ENCODE peak calls at places on chromosomes 11 and 22, in four cellular contexts. One of them, this sample, is unnamed.

GRCh38 chr22:39808087-39808486 is 85.5 kb downstream of the ENTHD1 start:
- DNase-seq in effector memory CD4-positive, alpha-beta T cell: no peak
- DNase-seq in activated CD4-positive, alpha-beta T cell treated with anti-CD3 and anti-CD28 coated beads, Interleukin-2, amount 50 U/mL, for 4 hours: peak; percentile 11
- DNase-seq in GM12892: no peak
- DNase-seq in this sample: no peak

GRCh38 chr11:114166897-114167323 is 107.4 kb downstream of the ZBTB16 start:
- DNase-seq in GM12892: no peak
- DNase-seq in effector memory CD4-positive, alpha-beta T cell: no peak
- DNase-seq in activated CD4-positive, alpha-beta T cell treated with anti-CD3 and anti-CD28 coated beads, Interleukin-2, amount 50 U/mL, for 4 hours: no peak
- DNase-seq in this sample: peak; percentile 15

GRCh38 chr11:91837649-91838330 is 386.8 kb upstream of the FAT3 start:
- DNase-seq in activated CD4-positive, alpha-beta T cell treated with anti-CD3 and anti-CD28 coated beads, Interleukin-2, amount 50 U/mL, for 4 hours: no peak
- DNase-seq in effector memory CD4-positive, alpha-beta T cell: no peak
- DNase-seq in GM12892: no peak
- DNase-seq in this sample: no peak

GRCh38 chr11:128472128-128473110 is 114.9 kb downstream of the ETS1 start:
- DNase-seq in effector memory CD4-positive, alpha-beta T cell: peak; percentile 43
- DNase-seq in GM12892: no peak
- DNase-seq in activated CD4-positive, alpha-beta T cell treated with anti-CD3 and anti-CD28 coated beads, Interleukin-2, amount 50 U/mL, for 4 hours: peak; percentile 38
- DNase-seq in this sample: no peak

GRCh38 chr22:23047265-23047664 is 23.1 kb upstream of the GNAZ start:
- DNase-seq in effector memory CD4-positive, alpha-beta T cell: no peak
- DNase-seq in activated CD4-positive, alpha-beta T cell treated with anti-CD3 and anti-CD28 coated beads, Interleukin-2, amount 50 U/mL, for 4 hours: no peak
- DNase-seq in GM12892: no peak
- DNase-seq in this sample: no peak

GRCh38 chr11:78514922-78515502 is 59.7 kb downstream of the NARS2 start:
- DNase-seq in GM12892: no peak
- DNase-seq in activated CD4-positive, alpha-beta T cell treated with anti-CD3 and anti-CD28 coated beads, Interleukin-2, amount 50 U/mL, for 4 hours: no peak
- DNase-seq in effector memory CD4-positive, alpha-beta T cell: no peak
- DNase-seq in this sample: no peak

GRCh38 chr22:28923826-28924732 is 40.7 kb downstream of the ZNRF3 start:
- DNase-seq in activated CD4-positive, alpha-beta T cell treated with anti-CD3 and anti-CD28 coated beads, Interleukin-2, amount 50 U/mL, for 4 hours: no peak
- DNase-seq in effector memory CD4-positive, alpha-beta T cell: no peak
- DNase-seq in GM12892: no peak
- DNase-seq in this sample: no peak

GRCh38 chr11:123250811-123251655 is 56.0 kb upstream of the CLMP start:
- DNase-seq in GM12892: no peak
- DNase-seq in effector memory CD4-positive, alpha-beta T cell: no peak
- DNase-seq in activated CD4-positive, alpha-beta T cell treated with anti-CD3 and anti-CD28 coated beads, Interleukin-2, amount 50 U/mL, for 4 hours: no peak
- DNase-seq in this sample: no peak

GRCh38 chr22:42462016-42462415 is 29.8 kb upstream of the NFAM1 start:
- DNase-seq in GM12892: no peak
- DNase-seq in activated CD4-positive, alpha-beta T cell treated with anti-CD3 and anti-CD28 coated beads, Interleukin-2, amount 50 U/mL, for 4 hours: no peak
- DNase-seq in effector memory CD4-positive, alpha-beta T cell: no peak
- DNase-seq in this sample: no peak

GRCh38 chr11:84993386-84993785 is 633.8 kb downstream of the DLG2 start:
- DNase-seq in effector memory CD4-positive, alpha-beta T cell: no peak
- DNase-seq in activated CD4-positive, alpha-beta T cell treated with anti-CD3 and anti-CD28 coated beads, Interleukin-2, amount 50 U/mL, for 4 hours: no peak
- DNase-seq in GM12892: no peak
- DNase-seq in this sample: no peak

GRCh38 chr11:79313513-79313912 is 127.3 kb downstream of the TENM4 start:
- DNase-seq in GM12892: no peak
- DNase-seq in effector memory CD4-positive, alpha-beta T cell: no peak
- DNase-seq in activated CD4-positive, alpha-beta T cell treated with anti-CD3 and anti-CD28 coated beads, Interleukin-2, amount 50 U/mL, for 4 hours: no peak
- DNase-seq in this sample: no peak

GRCh38 chr11:109894242-109894641 is 198.9 kb upstream of the ZC3H12C start:
- DNase-seq in effector memory CD4-positive, alpha-beta T cell: no peak
- DNase-seq in GM12892: no peak
- DNase-seq in activated CD4-positive, alpha-beta T cell treated with anti-CD3 and anti-CD28 coated beads, Interleukin-2, amount 50 U/mL, for 4 hours: no peak
- DNase-seq in this sample: no peak

GRCh38 chr11:94325681-94326080 is 21.3 kb downstream of the IZUMO1R start:
- DNase-seq in effector memory CD4-positive, alpha-beta T cell: no peak
- DNase-seq in GM12892: peak; percentile 31
- DNase-seq in activated CD4-positive, alpha-beta T cell treated with anti-CD3 and anti-CD28 coated beads, Interleukin-2, amount 50 U/mL, for 4 hours: peak; percentile 21
- DNase-seq in this sample: no peak

GRCh38 chr11:113286509-113287497 is 27.6 kb upstream of the TTC12 start:
- DNase-seq in GM12892: no peak
- DNase-seq in effector memory CD4-positive, alpha-beta T cell: no peak
- DNase-seq in activated CD4-positive, alpha-beta T cell treated with anti-CD3 and anti-CD28 coated beads, Interleukin-2, amount 50 U/mL, for 4 hours: no peak
- DNase-seq in this sample: no peak

GRCh38 chr11:128279861-128280260 is 307.5 kb downstream of the ETS1 start:
- DNase-seq in effector memory CD4-positive, alpha-beta T cell: no peak
- DNase-seq in GM12892: no peak
- DNase-seq in activated CD4-positive, alpha-beta T cell treated with anti-CD3 and anti-CD28 coated beads, Interleukin-2, amount 50 U/mL, for 4 hours: no peak
- DNase-seq in this sample: no peak

GRCh38 chr22:45200862-45201511 is 37.3 kb downstream of the NUP50 start:
- DNase-seq in GM12892: no peak
- DNase-seq in effector memory CD4-positive, alpha-beta T cell: no peak
- DNase-seq in activated CD4-positive, alpha-beta T cell treated with anti-CD3 and anti-CD28 coated beads, Interleukin-2, amount 50 U/mL, for 4 hours: no peak
- DNase-seq in this sample: no peak

GRCh38 chr11:20163778-20164133 is 3.5 kb upstream of the DBX1 start:
- DNase-seq in activated CD4-positive, alpha-beta T cell treated with anti-CD3 and anti-CD28 coated beads, Interleukin-2, amount 50 U/mL, for 4 hours: no peak
- DNase-seq in GM12892: no peak
- DNase-seq in effector memory CD4-positive, alpha-beta T cell: no peak
- DNase-seq in this sample: no peak

GRCh38 chr11:117387992-117388765 is 60.5 kb downstream of the CEP164 start:
- DNase-seq in effector memory CD4-positive, alpha-beta T cell: no peak
- DNase-seq in activated CD4-positive, alpha-beta T cell treated with anti-CD3 and anti-CD28 coated beads, Interleukin-2, amount 50 U/mL, for 4 hours: no peak
- DNase-seq in GM12892: no peak
- DNase-seq in this sample: no peak

GRCh38 chr11:72578051-72578450 is 96.2 kb downstream of the PDE2A start:
- DNase-seq in GM12892: peak; percentile 1
- DNase-seq in effector memory CD4-positive, alpha-beta T cell: no peak
- DNase-seq in activated CD4-positive, alpha-beta T cell treated with anti-CD3 and anti-CD28 coated beads, Interleukin-2, amount 50 U/mL, for 4 hours: no peak
- DNase-seq in this sample: no peak

GRCh38 chr22:30214703-30215405 is 31.7 kb downstream of the LIF start:
- DNase-seq in effector memory CD4-positive, alpha-beta T cell: no peak
- DNase-seq in GM12892: no peak
- DNase-seq in activated CD4-positive, alpha-beta T cell treated with anti-CD3 and anti-CD28 coated beads, Interleukin-2, amount 50 U/mL, for 4 hours: no peak
- DNase-seq in this sample: no peak

GRCh38 chr22:30234786-30235470 is 11.6 kb downstream of the LIF start:
- DNase-seq in activated CD4-positive, alpha-beta T cell treated with anti-CD3 and anti-CD28 coated beads, Interleukin-2, amount 50 U/mL, for 4 hours: no peak
- DNase-seq in effector memory CD4-positive, alpha-beta T cell: no peak
- DNase-seq in GM12892: no peak
- DNase-seq in this sample: no peak

GRCh38 chr22:29833392-29833949 is 4.6 kb downstream of the ASCC2 start:
- DNase-seq in GM12892: no peak
- DNase-seq in effector memory CD4-positive, alpha-beta T cell: no peak
- DNase-seq in activated CD4-positive, alpha-beta T cell treated with anti-CD3 and anti-CD28 coated beads, Interleukin-2, amount 50 U/mL, for 4 hours: no peak
- DNase-seq in this sample: no peak

GRCh38 chr11:123543796-123544195 is 110.6 kb downstream of the SCN3B start:
- DNase-seq in activated CD4-positive, alpha-beta T cell treated with anti-CD3 and anti-CD28 coated beads, Interleukin-2, amount 50 U/mL, for 4 hours: no peak
- DNase-seq in effector memory CD4-positive, alpha-beta T cell: no peak
- DNase-seq in GM12892: no peak
- DNase-seq in this sample: no peak

GRCh38 chr22:17808688-17809403 is 34.6 kb upstream of the BID start:
- DNase-seq in activated CD4-positive, alpha-beta T cell treated with anti-CD3 and anti-CD28 coated beads, Interleukin-2, amount 50 U/mL, for 4 hours: no peak
- DNase-seq in effector memory CD4-positive, alpha-beta T cell: no peak
- DNase-seq in GM12892: no peak
- DNase-seq in this sample: no peak

GRCh38 chr22:44737414-44738346 is 14.7 kb upstream of the ARHGAP8 start:
- DNase-seq in GM12892: no peak
- DNase-seq in activated CD4-positive, alpha-beta T cell treated with anti-CD3 and anti-CD28 coated beads, Interleukin-2, amount 50 U/mL, for 4 hours: no peak
- DNase-seq in effector memory CD4-positive, alpha-beta T cell: no peak
- DNase-seq in this sample: no peak

GRCh38 chr11:69122642-69123431 is 32.9 kb upstream of the SMIM38 start:
- DNase-seq in activated CD4-positive, alpha-beta T cell treated with anti-CD3 and anti-CD28 coated beads, Interleukin-2, amount 50 U/mL, for 4 hours: peak; percentile 85
- DNase-seq in effector memory CD4-positive, alpha-beta T cell: peak; percentile 25
- DNase-seq in GM12892: peak; percentile 56
- DNase-seq in this sample: peak; percentile 40

GRCh38 chr11:64900263-64900678 is 16.7 kb downstream of the ATG2A start:
- DNase-seq in activated CD4-positive, alpha-beta T cell treated with anti-CD3 and anti-CD28 coated beads, Interleukin-2, amount 50 U/mL, for 4 hours: peak; percentile 64
- DNase-seq in effector memory CD4-positive, alpha-beta T cell: peak; percentile 76
- DNase-seq in GM12892: no peak
- DNase-seq in this sample: peak; percentile 83

GRCh38 chr22:26702906-26703830 is 45.8 kb downstream of the MIAT start:
- DNase-seq in activated CD4-positive, alpha-beta T cell treated with anti-CD3 and anti-CD28 coated beads, Interleukin-2, amount 50 U/mL, for 4 hours: no peak
- DNase-seq in effector memory CD4-positive, alpha-beta T cell: no peak
- DNase-seq in GM12892: no peak
- DNase-seq in this sample: no peak

GRCh38 chr22:46652930-46653331 is 32.7 kb downstream of the GRAMD4 start:
- DNase-seq in activated CD4-positive, alpha-beta T cell treated with anti-CD3 and anti-CD28 coated beads, Interleukin-2, amount 50 U/mL, for 4 hours: no peak
- DNase-seq in effector memory CD4-positive, alpha-beta T cell: no peak
- DNase-seq in GM12892: no peak
- DNase-seq in this sample: no peak

GRCh38 chr11:69941546-69942332 is 122.5 kb upstream of the FGF3 start:
- DNase-seq in effector memory CD4-positive, alpha-beta T cell: no peak
- DNase-seq in GM12892: no peak
- DNase-seq in activated CD4-positive, alpha-beta T cell treated with anti-CD3 and anti-CD28 coated beads, Interleukin-2, amount 50 U/mL, for 4 hours: no peak
- DNase-seq in this sample: no peak

GRCh38 chr11:1116666-1117390 is 40.9 kb upstream of the MUC5AC start:
- DNase-seq in GM12892: no peak
- DNase-seq in effector memory CD4-positive, alpha-beta T cell: no peak
- DNase-seq in activated CD4-positive, alpha-beta T cell treated with anti-CD3 and anti-CD28 coated beads, Interleukin-2, amount 50 U/mL, for 4 hours: no peak
- DNase-seq in this sample: no peak

GRCh38 chr11:120215634-120216033 is 4.8 kb downstream of the OAF start:
- DNase-seq in effector memory CD4-positive, alpha-beta T cell: no peak
- DNase-seq in GM12892: no peak
- DNase-seq in activated CD4-positive, alpha-beta T cell treated with anti-CD3 and anti-CD28 coated beads, Interleukin-2, amount 50 U/mL, for 4 hours: no peak
- DNase-seq in this sample: no peak

GRCh38 chr11:114260077-114260476 is 36.1 kb upstream of the NNMT start:
- DNase-seq in effector memory CD4-positive, alpha-beta T cell: no peak
- DNase-seq in activated CD4-positive, alpha-beta T cell treated with anti-CD3 and anti-CD28 coated beads, Interleukin-2, amount 50 U/mL, for 4 hours: no peak
- DNase-seq in GM12892: no peak
- DNase-seq in this sample: no peak